ENCODE peak calls at places on chromosomes 12 and 14, in five cellular contexts. G is EL; U is KBM-7; C is effector memory CD4-positive, alpha-beta T cell; A is stimulated activated CD4-positive, alpha-beta T cell treated with anti-CD3 and anti-CD28 coated beads, Interleukin-15, amount 100 ng/mL, for 24 hours. Y is an unnamed sample.

GRCh38 chr12:92224685-92225331 is 79.2 kb upstream of the BTG1 start:
- DNase-seq in A (peak), U (no peak), G (peak), C (no peak), Y (peak)

GRCh38 chr12:89960011-89960507 is 251.4 kb upstream of the ATP2B1 start:
- DNase-seq in A (peak), C (no peak), U (no peak), G (peak), Y (peak)

GRCh38 chr14:56004807-56005579 is 113.2 kb upstream of the PELI2 start:
- DNase-seq in G (peak), A (peak), U (no peak), C (no peak), Y (peak)

GRCh38 chr12:22321018-22321605 is 13.4 kb downstream of the ST8SIA1 start:
- DNase-seq in A (no peak), U (no peak), G (no peak), C (no peak), Y (no peak)

GRCh38 chr12:53053223-53054111 is 3.6 kb downstream of the TNS2 start:
- DNase-seq in A (peak), G (no peak), U (peak), C (peak), Y (peak)

GRCh38 chr12:111598637-111599458 is at the start of gene ATXN2:
- DNase-seq in U (peak), C (peak), A (peak), G (no peak), Y (peak)

GRCh38 chr14:61177279-61178225 is 103.6 kb downstream of the TMEM30B start:
- DNase-seq in U (no peak), A (peak), C (no peak), G (peak), Y (no peak)

GRCh38 chr12:57845478-57846284 is 848 bp downstream of the CTDSP2 start:
- DNase-seq in G (peak), C (peak), U (peak), A (peak), Y (peak)

GRCh38 chr14:48771717-48772116 is 814.5 kb downstream of the RPS29 start:
- DNase-seq in U (no peak), C (no peak), A (no peak), G (no peak), Y (no peak)

GRCh38 chr14:54207075-54207474 is 189.7 kb upstream of the CDKN3 start:
- DNase-seq in G (peak), U (no peak), A (no peak), C (no peak), Y (no peak)

GRCh38 chr12:132248439-132249157 is 80.8 kb downstream of the GALNT9 start:
- DNase-seq in U (no peak), A (no peak), C (no peak), G (no peak), Y (no peak)

GRCh38 chr12:6821674-6822433 is at the start of gene GPR162:
- DNase-seq in C (no peak), U (peak), A (peak), G (peak), Y (no peak)

GRCh38 chr14:105430535-105430934 is 10.9 kb downstream of the MTA1 start:
- DNase-seq in C (no peak), G (peak), A (no peak), U (no peak), Y (peak)

GRCh38 chr14:67453575-67454300 is 34.8 kb downstream of the TMEM229B start:
- DNase-seq in A (no peak), G (no peak), C (no peak), U (no peak), Y (no peak)

GRCh38 chr12:109542014-109542413 is 31.3 kb downstream of the MMAB start:
- DNase-seq in C (no peak), U (no peak), G (peak), A (no peak), Y (peak)

GRCh38 chr14:80213602-80214001 is 2.3 kb upstream of the DIO2 start:
- DNase-seq in A (peak), U (peak), G (peak), C (no peak), Y (peak)

GRCh38 chr14:53630336-53630735 is 326.3 kb downstream of the BMP4 start:
- DNase-seq in U (no peak), G (no peak), A (no peak), C (no peak), Y (peak)

GRCh38 chr12:5171701-5172100 is 128.0 kb downstream of the KCNA5 start:
- DNase-seq in C (no peak), U (peak), G (peak), A (peak), Y (peak)

GRCh38 chr12:22234561-22234960 is 99.9 kb downstream of the ST8SIA1 start:
- DNase-seq in C (no peak), G (peak), U (no peak), A (no peak), Y (no peak)

GRCh38 chr14:96245710-96246534 is 10.1 kb upstream of the BDKRB1 start:
- DNase-seq in G (peak), U (no peak), A (no peak), C (no peak), Y (no peak)

Y was measured in endothelial cell of umbilical vein.